ENCODE peak calls at places on chromosomes 7 and 10, in ten cellular contexts. One of them, this sample, is unnamed.
A peak's percentile ranks its signal among the peaks of the same experiment; 100 is the strongest.

GRCh38 chr7:64793106-64793755 is 997 bp upstream of the ZNF138 start:
- DNase-seq in T1000: no peak
- DNase-seq in heart right ventricle: no peak
- DNase-seq in iPS DF 19.7: no peak
- DNase-seq in NCI-H69: no peak
- DNase-seq in stomach: no peak
- DNase-seq in left ventricle myocardium inferior: no peak
- DNase-seq in A549: no peak
- DNase-seq in activated CD4-positive, alpha-beta T cell treated with anti-CD3 and anti-CD28 coated beads, Interleukin-2, amount 10 ng/mL, durations not matched to agents 7 days and 5 days: no peak
- DNase-seq in brain microvascular endothelial cell: no peak
- DNase-seq in this sample: no peak

GRCh38 chr7:26937306-26937705 is 72.9 kb upstream of the SKAP2 start:
- DNase-seq in iPS DF 19.7: no peak
- DNase-seq in T1000: no peak
- DNase-seq in brain microvascular endothelial cell: no peak
- DNase-seq in activated CD4-positive, alpha-beta T cell treated with anti-CD3 and anti-CD28 coated beads, Interleukin-2, amount 10 ng/mL, durations not matched to agents 7 days and 5 days: no peak
- DNase-seq in left ventricle myocardium inferior: no peak
- DNase-seq in heart right ventricle: no peak
- DNase-seq in A549: no peak
- DNase-seq in stomach: no peak
- DNase-seq in NCI-H69: no peak
- DNase-seq in this sample: no peak

GRCh38 chr10:102268333-102268999 is 23.1 kb downstream of the GBF1 start:
- DNase-seq in left ventricle myocardium inferior: no peak
- DNase-seq in heart right ventricle: no peak
- DNase-seq in stomach: no peak
- DNase-seq in iPS DF 19.7: no peak
- DNase-seq in brain microvascular endothelial cell: no peak
- DNase-seq in NCI-H69: no peak
- DNase-seq in A549: no peak
- DNase-seq in T1000: no peak
- DNase-seq in activated CD4-positive, alpha-beta T cell treated with anti-CD3 and anti-CD28 coated beads, Interleukin-2, amount 10 ng/mL, durations not matched to agents 7 days and 5 days: no peak
- DNase-seq in this sample: no peak

GRCh38 chr10:129784286-129784685 is 179.8 kb downstream of the EBF3 start:
- DNase-seq in brain microvascular endothelial cell: no peak
- DNase-seq in A549: no peak
- DNase-seq in heart right ventricle: no peak
- DNase-seq in T1000: no peak
- DNase-seq in left ventricle myocardium inferior: no peak
- DNase-seq in iPS DF 19.7: no peak
- DNase-seq in stomach: no peak
- DNase-seq in NCI-H69: peak; percentile 2
- DNase-seq in activated CD4-positive, alpha-beta T cell treated with anti-CD3 and anti-CD28 coated beads, Interleukin-2, amount 10 ng/mL, durations not matched to agents 7 days and 5 days: no peak
- DNase-seq in this sample: no peak

GRCh38 chr7:157273208-157274202 is 63.3 kb upstream of the DNAJB6 start:
- DNase-seq in NCI-H69: peak; percentile 74
- DNase-seq in activated CD4-positive, alpha-beta T cell treated with anti-CD3 and anti-CD28 coated beads, Interleukin-2, amount 10 ng/mL, durations not matched to agents 7 days and 5 days: peak; percentile 52
- DNase-seq in stomach: peak; percentile 73
- DNase-seq in left ventricle myocardium inferior: peak; percentile 62
- DNase-seq in A549: peak; percentile 95
- DNase-seq in T1000: peak; percentile 47
- DNase-seq in brain microvascular endothelial cell: peak; percentile 48
- DNase-seq in iPS DF 19.7: no peak
- DNase-seq in heart right ventricle: peak; percentile 76
- DNase-seq in this sample: peak; percentile 47

GRCh38 chr7:94575646-94576045 is 66.0 kb downstream of the CASD1 start:
- DNase-seq in left ventricle myocardium inferior: no peak
- DNase-seq in heart right ventricle: no peak
- DNase-seq in activated CD4-positive, alpha-beta T cell treated with anti-CD3 and anti-CD28 coated beads, Interleukin-2, amount 10 ng/mL, durations not matched to agents 7 days and 5 days: no peak
- DNase-seq in T1000: no peak
- DNase-seq in NCI-H69: no peak
- DNase-seq in stomach: no peak
- DNase-seq in iPS DF 19.7: no peak
- DNase-seq in brain microvascular endothelial cell: no peak
- DNase-seq in A549: no peak
- DNase-seq in this sample: no peak

GRCh38 chr7:555551-556160 is 36.0 kb upstream of the PDGFA start:
- DNase-seq in A549: no peak
- DNase-seq in stomach: no peak
- DNase-seq in NCI-H69: no peak
- DNase-seq in brain microvascular endothelial cell: no peak
- DNase-seq in activated CD4-positive, alpha-beta T cell treated with anti-CD3 and anti-CD28 coated beads, Interleukin-2, amount 10 ng/mL, durations not matched to agents 7 days and 5 days: no peak
- DNase-seq in iPS DF 19.7: no peak
- DNase-seq in left ventricle myocardium inferior: no peak
- DNase-seq in heart right ventricle: no peak
- DNase-seq in T1000: no peak
- DNase-seq in this sample: no peak

GRCh38 chr10:75345738-75346137 is 55.8 kb downstream of the ZNF503 start:
- DNase-seq in heart right ventricle: no peak
- DNase-seq in iPS DF 19.7: no peak
- DNase-seq in A549: no peak
- DNase-seq in left ventricle myocardium inferior: no peak
- DNase-seq in T1000: no peak
- DNase-seq in activated CD4-positive, alpha-beta T cell treated with anti-CD3 and anti-CD28 coated beads, Interleukin-2, amount 10 ng/mL, durations not matched to agents 7 days and 5 days: no peak
- DNase-seq in stomach: no peak
- DNase-seq in NCI-H69: no peak
- DNase-seq in brain microvascular endothelial cell: no peak
- DNase-seq in this sample: no peak

GRCh38 chr10:78972160-78972946 is 96.4 kb upstream of the ZMIZ1 start:
- DNase-seq in A549: peak; percentile 48
- DNase-seq in brain microvascular endothelial cell: peak; percentile 78
- DNase-seq in stomach: peak; percentile 48
- DNase-seq in heart right ventricle: peak; percentile 83
- DNase-seq in iPS DF 19.7: no peak
- DNase-seq in T1000: peak; percentile 68
- DNase-seq in NCI-H69: no peak
- DNase-seq in left ventricle myocardium inferior: peak; percentile 78
- DNase-seq in activated CD4-positive, alpha-beta T cell treated with anti-CD3 and anti-CD28 coated beads, Interleukin-2, amount 10 ng/mL, durations not matched to agents 7 days and 5 days: no peak
- DNase-seq in this sample: peak; percentile 57

GRCh38 chr10:87654212-87654611 is 5.5 kb upstream of the PAPSS2 start:
- DNase-seq in A549: no peak
- DNase-seq in brain microvascular endothelial cell: no peak
- DNase-seq in NCI-H69: peak; percentile 14
- DNase-seq in iPS DF 19.7: no peak
- DNase-seq in left ventricle myocardium inferior: no peak
- DNase-seq in heart right ventricle: no peak
- DNase-seq in activated CD4-positive, alpha-beta T cell treated with anti-CD3 and anti-CD28 coated beads, Interleukin-2, amount 10 ng/mL, durations not matched to agents 7 days and 5 days: no peak
- DNase-seq in stomach: peak; percentile 46
- DNase-seq in T1000: no peak
- DNase-seq in this sample: no peak

GRCh38 chr10:28875535-28876208 is 198.4 kb downstream of the BAMBI start:
- DNase-seq in T1000: peak; percentile 8
- DNase-seq in NCI-H69: peak; percentile 2
- DNase-seq in iPS DF 19.7: peak; percentile 38
- DNase-seq in heart right ventricle: no peak
- DNase-seq in left ventricle myocardium inferior: no peak
- DNase-seq in activated CD4-positive, alpha-beta T cell treated with anti-CD3 and anti-CD28 coated beads, Interleukin-2, amount 10 ng/mL, durations not matched to agents 7 days and 5 days: no peak
- DNase-seq in stomach: no peak
- DNase-seq in A549: no peak
- DNase-seq in brain microvascular endothelial cell: peak; percentile 86
- DNase-seq in this sample: no peak

GRCh38 chr7:20173828-20174227 is 43.4 kb downstream of the MACC1 start:
- DNase-seq in stomach: no peak
- DNase-seq in activated CD4-positive, alpha-beta T cell treated with anti-CD3 and anti-CD28 coated beads, Interleukin-2, amount 10 ng/mL, durations not matched to agents 7 days and 5 days: no peak
- DNase-seq in T1000: no peak
- DNase-seq in iPS DF 19.7: no peak
- DNase-seq in NCI-H69: no peak
- DNase-seq in left ventricle myocardium inferior: no peak
- DNase-seq in brain microvascular endothelial cell: no peak
- DNase-seq in A549: no peak
- DNase-seq in heart right ventricle: no peak
- DNase-seq in this sample: no peak

GRCh38 chr10:124020871-124021823 is 72.3 kb downstream of the CHST15 start:
- DNase-seq in stomach: no peak
- DNase-seq in T1000: no peak
- DNase-seq in heart right ventricle: no peak
- DNase-seq in A549: no peak
- DNase-seq in NCI-H69: peak; percentile 1
- DNase-seq in left ventricle myocardium inferior: no peak
- DNase-seq in brain microvascular endothelial cell: no peak
- DNase-seq in iPS DF 19.7: no peak
- DNase-seq in activated CD4-positive, alpha-beta T cell treated with anti-CD3 and anti-CD28 coated beads, Interleukin-2, amount 10 ng/mL, durations not matched to agents 7 days and 5 days: no peak
- DNase-seq in this sample: no peak

GRCh38 chr10:100528885-100529472 is 692 bp downstream of the NDUFB8 start:
- DNase-seq in brain microvascular endothelial cell: no peak
- DNase-seq in left ventricle myocardium inferior: no peak
- DNase-seq in iPS DF 19.7: no peak
- DNase-seq in stomach: no peak
- DNase-seq in activated CD4-positive, alpha-beta T cell treated with anti-CD3 and anti-CD28 coated beads, Interleukin-2, amount 10 ng/mL, durations not matched to agents 7 days and 5 days: no peak
- DNase-seq in A549: peak; percentile 15
- DNase-seq in heart right ventricle: no peak
- DNase-seq in NCI-H69: peak; percentile 66
- DNase-seq in T1000: no peak
- DNase-seq in this sample: no peak

GRCh38 chr7:108374899-108375298 is 81.3 kb downstream of the NRCAM start:
- DNase-seq in stomach: no peak
- DNase-seq in activated CD4-positive, alpha-beta T cell treated with anti-CD3 and anti-CD28 coated beads, Interleukin-2, amount 10 ng/mL, durations not matched to agents 7 days and 5 days: no peak
- DNase-seq in NCI-H69: no peak
- DNase-seq in brain microvascular endothelial cell: no peak
- DNase-seq in T1000: no peak
- DNase-seq in A549: no peak
- DNase-seq in left ventricle myocardium inferior: no peak
- DNase-seq in iPS DF 19.7: no peak
- DNase-seq in heart right ventricle: no peak
- DNase-seq in this sample: no peak

GRCh38 chr10:100736144-100736808 is 9.1 kb upstream of the PAX2 start:
- DNase-seq in heart right ventricle: no peak
- DNase-seq in left ventricle myocardium inferior: no peak
- DNase-seq in iPS DF 19.7: no peak
- DNase-seq in T1000: no peak
- DNase-seq in stomach: no peak
- DNase-seq in activated CD4-positive, alpha-beta T cell treated with anti-CD3 and anti-CD28 coated beads, Interleukin-2, amount 10 ng/mL, durations not matched to agents 7 days and 5 days: no peak
- DNase-seq in A549: no peak
- DNase-seq in NCI-H69: no peak
- DNase-seq in brain microvascular endothelial cell: no peak
- DNase-seq in this sample: no peak

GRCh38 chr10:59885430-59886134 is 20.8 kb downstream of the CCDC6 start:
- DNase-seq in heart right ventricle: no peak
- DNase-seq in activated CD4-positive, alpha-beta T cell treated with anti-CD3 and anti-CD28 coated beads, Interleukin-2, amount 10 ng/mL, durations not matched to agents 7 days and 5 days: no peak
- DNase-seq in A549: no peak
- DNase-seq in T1000: no peak
- DNase-seq in iPS DF 19.7: no peak
- DNase-seq in stomach: no peak
- DNase-seq in NCI-H69: no peak
- DNase-seq in brain microvascular endothelial cell: no peak
- DNase-seq in left ventricle myocardium inferior: no peak
- DNase-seq in this sample: no peak

GRCh38 chr10:80497187-80498038 is 40.3 kb upstream of the SH2D4B start:
- DNase-seq in iPS DF 19.7: no peak
- DNase-seq in T1000: no peak
- DNase-seq in A549: no peak
- DNase-seq in left ventricle myocardium inferior: peak; percentile 78
- DNase-seq in brain microvascular endothelial cell: peak; percentile 46
- DNase-seq in stomach: peak; percentile 26
- DNase-seq in heart right ventricle: peak; percentile 71
- DNase-seq in NCI-H69: peak; percentile 37
- DNase-seq in activated CD4-positive, alpha-beta T cell treated with anti-CD3 and anti-CD28 coated beads, Interleukin-2, amount 10 ng/mL, durations not matched to agents 7 days and 5 days: peak; percentile 27
- DNase-seq in this sample: no peak

GRCh38 chr10:36455481-36456119 is 669.8 kb upstream of the ANKRD30A start:
- DNase-seq in A549: no peak
- DNase-seq in brain microvascular endothelial cell: no peak
- DNase-seq in activated CD4-positive, alpha-beta T cell treated with anti-CD3 and anti-CD28 coated beads, Interleukin-2, amount 10 ng/mL, durations not matched to agents 7 days and 5 days: no peak
- DNase-seq in stomach: no peak
- DNase-seq in NCI-H69: no peak
- DNase-seq in iPS DF 19.7: no peak
- DNase-seq in T1000: no peak
- DNase-seq in left ventricle myocardium inferior: no peak
- DNase-seq in heart right ventricle: no peak
- DNase-seq in this sample: no peak

GRCh38 chr7:135159359-135160087 is 11.0 kb downstream of the CYREN start:
- DNase-seq in NCI-H69: no peak
- DNase-seq in brain microvascular endothelial cell: no peak
- DNase-seq in left ventricle myocardium inferior: no peak
- DNase-seq in A549: no peak
- DNase-seq in stomach: no peak
- DNase-seq in T1000: no peak
- DNase-seq in heart right ventricle: no peak
- DNase-seq in activated CD4-positive, alpha-beta T cell treated with anti-CD3 and anti-CD28 coated beads, Interleukin-2, amount 10 ng/mL, durations not matched to agents 7 days and 5 days: no peak
- DNase-seq in iPS DF 19.7: no peak
- DNase-seq in this sample: no peak

GRCh38 chr7:4149236-4149635 is 532.9 kb upstream of the FOXK1 start:
- DNase-seq in T1000: no peak
- DNase-seq in brain microvascular endothelial cell: no peak
- DNase-seq in heart right ventricle: no peak
- DNase-seq in iPS DF 19.7: no peak
- DNase-seq in stomach: no peak
- DNase-seq in NCI-H69: no peak
- DNase-seq in left ventricle myocardium inferior: no peak
- DNase-seq in A549: no peak
- DNase-seq in activated CD4-positive, alpha-beta T cell treated with anti-CD3 and anti-CD28 coated beads, Interleukin-2, amount 10 ng/mL, durations not matched to agents 7 days and 5 days: no peak
- DNase-seq in this sample: no peak

GRCh38 chr10:92064506-92064905 is 140.9 kb downstream of the BTAF1 start:
- DNase-seq in T1000: no peak
- DNase-seq in A549: no peak
- DNase-seq in stomach: no peak
- DNase-seq in iPS DF 19.7: no peak
- DNase-seq in NCI-H69: no peak
- DNase-seq in left ventricle myocardium inferior: no peak
- DNase-seq in heart right ventricle: no peak
- DNase-seq in activated CD4-positive, alpha-beta T cell treated with anti-CD3 and anti-CD28 coated beads, Interleukin-2, amount 10 ng/mL, durations not matched to agents 7 days and 5 days: no peak
- DNase-seq in brain microvascular endothelial cell: peak; percentile 25
- DNase-seq in this sample: no peak

GRCh38 chr7:82410461-82410860 is 33.1 kb downstream of the CACNA2D1 start:
- DNase-seq in heart right ventricle: peak; percentile 37
- DNase-seq in NCI-H69: peak; percentile 93
- DNase-seq in A549: no peak
- DNase-seq in brain microvascular endothelial cell: no peak
- DNase-seq in activated CD4-positive, alpha-beta T cell treated with anti-CD3 and anti-CD28 coated beads, Interleukin-2, amount 10 ng/mL, durations not matched to agents 7 days and 5 days: no peak
- DNase-seq in iPS DF 19.7: no peak
- DNase-seq in T1000: no peak
- DNase-seq in stomach: no peak
- DNase-seq in left ventricle myocardium inferior: peak; percentile 42
- DNase-seq in this sample: no peak

GRCh38 chr10:43352951-43353350 is 18.5 kb upstream of the FXYD4 start:
- DNase-seq in heart right ventricle: no peak
- DNase-seq in NCI-H69: peak; percentile 42
- DNase-seq in activated CD4-positive, alpha-beta T cell treated with anti-CD3 and anti-CD28 coated beads, Interleukin-2, amount 10 ng/mL, durations not matched to agents 7 days and 5 days: no peak
- DNase-seq in stomach: no peak
- DNase-seq in brain microvascular endothelial cell: no peak
- DNase-seq in A549: no peak
- DNase-seq in T1000: no peak
- DNase-seq in left ventricle myocardium inferior: no peak
- DNase-seq in iPS DF 19.7: no peak
- DNase-seq in this sample: no peak